ENCODE peak calls at places on chromosomes 4 and X, in six cellular contexts. Y is breast epithelium, U is cardiac muscle cell, O is gastrocnemius medialis, I is fibroblast of lung, Z is ovary. J is an unnamed sample. For H3K9me3 and H3K4me1, the result is how much of the 10 kb centered on the place peaks cover.

GRCh38 chrX:151973851-151974335 is 583 bp downstream of the GABRE start:
- DNase-seq in U (peak), I (no peak), O (no peak), Y (no peak), Z (no peak), J (no peak)

GRCh38 chr4:146165840-146166239 is 9.7 kb upstream of the LSM6 start:
- DNase-seq in Y (no peak), Z (no peak), O (no peak), I (peak), U (no peak), J (no peak)

GRCh38 chr4:93776386-93777080 is 52.0 kb upstream of the ATOH1 start:
- DNase-seq in Z (no peak), Y (no peak), I (peak), U (no peak), O (no peak), J (no peak)

GRCh38 chrX:153688900-153689590 is 1.3 kb downstream of the SLC6A8 start:
- DNase-seq in I (peak), Z (peak), O (peak), U (no peak), Y (peak), J (no peak)

GRCh38 chr4:76305971-76306881 is at the start of gene STBD1:
- DNase-seq in Z (peak), I (peak), O (peak), U (peak), Y (peak), J (peak)

GRCh38 chr4:173575482-173576152 is 45.6 kb upstream of the HAND2 start:
- DNase-seq in Z (no peak), Y (no peak), O (no peak), U (no peak), I (no peak), J (no peak)

GRCh38 chr4:7124643-7125442 is 57.0 kb upstream of the GRPEL1 start:
- DNase-seq in I (peak), Z (peak), U (no peak), O (peak), Y (no peak), J (peak)

GRCh38 chr4:75710246-75710645 is 14.1 kb upstream of the USO1 start:
- DNase-seq in I (no peak), O (no peak), Y (no peak), Z (no peak), U (no peak), J (no peak)

GRCh38 chrX:25156323-25156722 is 140.6 kb upstream of the ARX start:
- DNase-seq in Y (no peak), Z (no peak), I (no peak), O (no peak), U (no peak), J (no peak)

GRCh38 chrX:140713174-140713539 is 3.6 kb downstream of the LINC00632 start:
- DNase-seq in Y (no peak), I (no peak), O (no peak), U (no peak), Z (no peak), J (no peak)

GRCh38 chrX:37580080-37580479 is 8.6 kb downstream of the LANCL3 start:
- DNase-seq in Z (no peak), U (no peak), I (no peak), Y (no peak), O (no peak), J (no peak)

GRCh38 chr4:2330119-2331042 is 68.5 kb upstream of the MXD4 start:
- DNase-seq in O (no peak), Z (no peak), U (no peak), Y (no peak), I (peak), J (no peak)

GRCh38 chrX:45070116-45071007 is 130.3 kb downstream of the DIPK2B start:
- DNase-seq in Z (no peak), O (no peak), I (peak), Y (no peak), U (peak), J (no peak)

GRCh38 chr4:125388653-125389052 is 73.9 kb downstream of the FAT4 start:
- DNase-seq in Y (no peak), Z (no peak), U (no peak), O (no peak), I (peak), J (no peak)

GRCh38 chrX:142076633-142077032 is 128.5 kb downstream of the MAGEC2 start:
- DNase-seq in O (no peak), Z (no peak), Y (no peak), I (no peak), U (no peak), J (no peak)
- H3K9me3 ChIP-seq in O (under half), Z (under half), Y (under half), I (under half), U (under half), J (under half)

DNA sequence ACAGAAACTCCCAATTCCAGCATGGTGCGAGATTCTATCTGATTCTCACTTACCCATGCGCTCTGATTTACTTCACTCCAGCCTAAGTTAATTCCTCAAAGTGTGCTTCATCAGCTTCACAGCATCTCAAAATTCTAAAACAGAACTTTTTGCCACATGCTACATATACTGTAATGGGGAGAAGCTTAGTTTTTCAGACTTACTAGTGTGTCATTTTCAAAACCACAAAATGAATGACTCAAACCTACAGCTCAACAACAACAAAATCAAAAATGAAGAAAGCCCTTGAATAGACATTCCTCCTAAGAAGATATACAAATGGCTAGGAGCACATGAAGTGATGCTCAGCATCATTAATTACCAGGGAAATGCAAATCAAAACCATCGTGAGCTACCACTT is 14.9 kb downstream of the IRF2 start:
- DNase-seq in Y (no peak), Z (no peak), I (peak), O (no peak), U (no peak), J (no peak)
- H3K4me1 ChIP-seq in Y (under half), Z (under half), I (under half), O (half or more), U (under half), J (under half)

GRCh38 chr4:107705742-107706556 is 14.1 kb downstream of the PAPSS1 start:
- DNase-seq in Z (no peak), U (no peak), O (no peak), Y (no peak), I (no peak), J (no peak)
- H3K9me3 ChIP-seq in Z (under half), U (under half), O (under half), Y (under half), I (under half), J (under half)

GRCh38 chr4:87018751-87019150 is 83.9 kb downstream of the AFF1 start:
- DNase-seq in U (no peak), I (no peak), Z (no peak), O (no peak), Y (no peak), J (no peak)

GRCh38 chr4:87019898-87020297 is 85.1 kb downstream of the AFF1 start:
- DNase-seq in O (no peak), I (no peak), Y (no peak), Z (no peak), U (no peak), J (no peak)

GRCh38 chr4:87014284-87014782 is 79.5 kb downstream of the AFF1 start:
- DNase-seq in U (no peak), O (no peak), Y (no peak), I (peak), Z (no peak), J (no peak)

GRCh38 chr4:87019243-87019817 is 84.5 kb downstream of the AFF1 start:
- DNase-seq in I (no peak), U (no peak), Y (no peak), Z (no peak), O (no peak), J (no peak)

DNA sequence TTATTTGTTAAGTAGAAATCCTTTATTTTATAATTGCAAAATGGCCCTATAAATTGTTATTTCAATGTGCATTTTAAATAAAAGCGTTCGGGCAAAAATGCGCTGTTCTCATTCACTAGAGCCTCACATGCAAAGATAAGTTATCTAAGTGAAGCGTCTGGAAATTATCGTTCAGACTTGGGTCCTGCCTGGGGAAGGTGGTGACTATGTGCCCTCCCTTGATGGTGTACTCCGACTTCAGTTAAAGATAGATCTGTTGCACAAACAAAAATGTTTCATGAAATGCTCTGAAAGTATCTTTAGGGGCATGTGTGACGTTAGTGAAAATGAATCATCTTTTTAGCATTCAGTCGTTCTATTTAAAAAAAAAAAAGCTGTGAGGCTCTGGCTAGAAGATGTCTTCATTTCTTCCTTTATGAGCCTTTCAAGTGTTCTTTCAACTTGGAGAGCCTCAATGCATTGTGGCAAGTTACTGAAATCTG is 82.8 kb downstream of the AFF1 start:
- DNase-seq in Z (no peak), U (no peak), Y (no peak), I (peak), O (no peak), J (no peak)
- H3K4me1 ChIP-seq in Z (under half), U (half or more), Y (under half), I (under half), O (half or more), J (half or more)

GRCh38 chr4:170122252-170122651 is 32.5 kb upstream of the AADAT start:
- DNase-seq in U (no peak), Y (no peak), I (no peak), Z (no peak), O (no peak), J (no peak)
- H3K9me3 ChIP-seq in U (under half), Y (under half), I (under half), Z (under half), O (under half), J (under half)

J was measured in tibial nerve.